ENCODE peak calls at places on chromosomes 4 and X, in four cellular contexts. O is ecto neural progenitor cell, M is brain microvascular endothelial cell, G is fibroblast of mammary gland. U is an unnamed sample.

GRCh38 chr4:133000012-133000411 is 149.1 kb upstream of the PCDH10 start:
- DNase-seq in O (no peak), M (peak; percentile 12), G (no peak), U (no peak)

GRCh38 chr4:7585768-7586167 is 151.0 kb upstream of the PSAPL1 start:
- DNase-seq in O (no peak), M (no peak), G (no peak), U (no peak)

GRCh38 chrX:84415155-84415554 is 87.1 kb downstream of the HDX start:
- DNase-seq in O (no peak), M (no peak), G (no peak), U (no peak)

GRCh38 chr4:133152801-133153526 is 3.9 kb downstream of the PCDH10 start:
- DNase-seq in O (peak; percentile 41), M (peak; percentile 13), G (no peak), U (no peak)

GRCh38 chr4:124945422-124945821 is 232.9 kb upstream of the ANKRD50 start:
- DNase-seq in O (no peak), M (no peak), G (no peak), U (no peak)

GRCh38 chrX:133215747-133216146 is 2.4 kb downstream of the TFDP3 start:
- DNase-seq in O (no peak), M (peak; percentile 7), G (peak; percentile 31), U (no peak)

GRCh38 chr4:103012594-103012993 is 6.9 kb downstream of the SLC9B1 start:
- DNase-seq in O (no peak), M (no peak), G (no peak), U (peak; percentile 25)

GRCh38 chr4:123093247-123093646 is 170.8 kb upstream of the NUDT6 start:
- DNase-seq in O (no peak), M (no peak), G (no peak), U (no peak)

GRCh38 chr4:12421364-12421763 is 992.7 kb upstream of the HS3ST1 start:
- DNase-seq in O (no peak), M (no peak), G (no peak), U (no peak)

GRCh38 chr4:121534187-121534586 is 153.4 kb upstream of the QRFPR start:
- DNase-seq in O (no peak), M (no peak), G (no peak), U (no peak)

GRCh38 chr4:55925235-55925634 is 23.5 kb upstream of the CEP135 start:
- DNase-seq in O (no peak), M (no peak), G (peak; percentile 71), U (no peak)

GRCh38 chr4:110622841-110623709 is at the start of gene PITX2:
- DNase-seq in O (peak; percentile 99), M (peak; percentile 53), G (peak; percentile 96), U (peak; percentile 90)

GRCh38 chrX:18833071-18833731 is 125.8 kb downstream of the PPEF1 start:
- DNase-seq in O (no peak), M (peak; percentile 8), G (peak; percentile 68), U (peak; percentile 20)

GRCh38 chrX:24253030-24253429 is 60.8 kb downstream of the SUPT20HL2 start:
- DNase-seq in O (no peak), M (no peak), G (no peak), U (no peak)

GRCh38 chrX:50691820-50692219 is 122.2 kb downstream of the SHROOM4 start:
- DNase-seq in O (no peak), M (peak; percentile 36), G (peak; percentile 54), U (peak; percentile 38)

GRCh38 chr4:184453402-184454160 is 20.8 kb downstream of the IRF2 start:
- DNase-seq in O (no peak), M (peak; percentile 91), G (peak; percentile 85), U (peak; percentile 78)

GRCh38 chr4:184310171-184310567 is 92.5 kb upstream of the ENPP6 start:
- DNase-seq in O (no peak), M (no peak), G (no peak), U (no peak)

GRCh38 chr4:52107336-52107735 is 56.2 kb downstream of the SPATA18 start:
- DNase-seq in O (no peak), M (no peak), G (peak; percentile 59), U (peak; percentile 52)

GRCh38 chrX:136028383-136028984 is 43.2 kb downstream of the SLC9A6 start:
- DNase-seq in O (no peak), M (no peak), G (peak; percentile 75), U (peak; percentile 66)

GRCh38 chr4:1056671-1057402 is 45.4 kb downstream of the FGFRL1 start:
- DNase-seq in O (peak; percentile 39), M (no peak), G (no peak), U (no peak)

GRCh38 chrX:70030242-70030823 is 19.4 kb downstream of the AWAT2 start:
- DNase-seq in O (peak; percentile 61), M (peak; percentile 31), G (peak; percentile 69), U (peak; percentile 53)

GRCh38 chrX:154348646-154349358 is 25.6 kb downstream of the FLNA start:
- DNase-seq in O (no peak), M (no peak), G (no peak), U (no peak)

GRCh38 chr4:157992038-157992706 is 180.7 kb downstream of the GASK1B start:
- DNase-seq in O (no peak), M (peak; percentile 75), G (peak; percentile 88), U (peak; percentile 77)

GRCh38 chr4:99710020-99710419 is 52.4 kb upstream of the C4orf54 start:
- DNase-seq in O (no peak), M (no peak), G (no peak), U (no peak)

GRCh38 chr4:41507292-41507933 is 30.5 kb upstream of the LIMCH1 start:
- DNase-seq in O (no peak), M (no peak), G (no peak), U (peak; percentile 51)

GRCh38 chrX:147978931-147979330 is 2.2 kb upstream of the FMR1NB start:
- DNase-seq in O (no peak), M (no peak), G (no peak), U (no peak)

GRCh38 chrX:153495362-153495751 is 577 bp downstream of the BGN start:
- DNase-seq in O (no peak), M (no peak), G (no peak), U (no peak)

GRCh38 chr4:3013839-3014350 is 50.5 kb downstream of the GRK4 start:
- DNase-seq in O (no peak), M (no peak), G (no peak), U (no peak)

GRCh38 chr4:88341227-88342192 is 37.1 kb upstream of the HERC6 start:
- DNase-seq in O (no peak), M (peak; percentile 95), G (peak; percentile 97), U (peak; percentile 82)

GRCh38 chrX:70087857-70088256 is 25.6 kb downstream of the OTUD6A start:
- DNase-seq in O (no peak), M (peak; percentile 9), G (peak; percentile 19), U (peak; percentile 60)

GRCh38 chrX:149283853-149284252 is 221.3 kb downstream of the IDS start:
- DNase-seq in O (no peak), M (no peak), G (no peak), U (no peak)

GRCh38 chrX:124280294-124280902 is 52.1 kb upstream of the TEX13D start:
- DNase-seq in O (no peak), M (no peak), G (no peak), U (no peak)

GRCh38 chr4:1872918-1873269 is 1.7 kb downstream of the NSD2 start:
- DNase-seq in O (no peak), M (peak; percentile 26), G (peak; percentile 81), U (peak; percentile 78)

GRCh38 chrX:110086916-110087484 is 84.1 kb downstream of the TMEM164 start:
- DNase-seq in O (no peak), M (peak; percentile 88), G (peak; percentile 96), U (peak; percentile 83)

GRCh38 chrX:7941390-7942042 is 14.3 kb upstream of the PNPLA4 start:
- DNase-seq in O (no peak), M (peak; percentile 14), G (peak; percentile 20), U (peak; percentile 6)

U was measured in AG10803.